ENCODE peak calls at places on chromosome 22, in five cellular contexts. T is GM23338, S is fibroblast of lung, W is left lung, E is psoas muscle. J is an unnamed sample. For H3K36me3, the result is how much of the 10 kb centered on the place peaks cover.

GRCh38 chr22:39292561-39293074 is 26.8 kb downstream of the RPL3 start:
- DNase-seq in T (peak), S (peak), W (peak), E (peak), J (peak)

GRCh38 chr22:48808038-48808960 is 1019.4 kb downstream of the BRD1 start:
- DNase-seq in T (no peak), S (no peak), W (no peak), E (no peak), J (no peak)

GRCh38 chr22:27238935-27239510 is 562.5 kb downstream of the MN1 start:
- DNase-seq in T (no peak), S (peak), W (peak), E (peak), J (peak)

GRCh38 chr22:29305836-29306174 is 645 bp upstream of the GAS2L1 start:
- DNase-seq in T (no peak), S (no peak), W (no peak), E (no peak), J (no peak)

GRCh38 chr22:44464000-44464399 is 34.0 kb downstream of the RTL6 start:
- DNase-seq in T (no peak), S (peak), W (no peak), E (no peak), J (no peak)

GRCh38 chr22:35930933-35931332 is 97.7 kb downstream of the RBFOX2 start:
- DNase-seq in T (peak), S (peak), W (no peak), E (no peak), J (no peak)

GRCh38 chr22:17896552-17896951 is 122.3 kb upstream of the BID start:
- DNase-seq in T (peak), S (no peak), W (no peak), E (peak), J (no peak)

GRCh38 chr22:32957093-32957835 is 100.9 kb downstream of the SYN3 start:
- DNase-seq in T (no peak), S (no peak), W (no peak), E (no peak), J (no peak)

GRCh38 chr22:26672060-26672471 is 14.7 kb downstream of the MIAT start:
- DNase-seq in T (no peak), S (no peak), W (no peak), E (no peak), J (no peak)

GRCh38 chr22:46256358-46256958 is 6.4 kb upstream of the CDPF1 start:
- DNase-seq in T (no peak), S (no peak), W (no peak), E (no peak), J (no peak)

GRCh38 chr22:37330200-37331033 is 48.1 kb downstream of the CYTH4 start:
- DNase-seq in T (peak), S (peak), W (peak), E (no peak), J (no peak)

GRCh38 chr22:26464312-26464711 is 19.3 kb downstream of the HPS4 start:
- DNase-seq in T (no peak), S (no peak), W (no peak), E (peak), J (peak)

GRCh38 chr22:18032455-18033101 is 8.2 kb upstream of the MICAL3 start:
- DNase-seq in T (no peak), S (peak), W (no peak), E (no peak), J (no peak)

GRCh38 chr22:43923191-43923590 is 414 bp upstream of the PNPLA3 start:
- DNase-seq in T (no peak), S (peak), W (no peak), E (no peak), J (no peak)

GRCh38 chr22:50490531-50491308 is 4.1 kb downstream of the MIOX start:
- DNase-seq in T (no peak), S (no peak), W (no peak), E (no peak), J (no peak)

GRCh38 chr22:48245119-48245485 is 1482.7 kb downstream of the TBC1D22A start:
- DNase-seq in T (no peak), S (no peak), W (no peak), E (no peak), J (no peak)

GRCh38 chr22:48748113-48748859 is 1079.4 kb downstream of the BRD1 start:
- DNase-seq in T (no peak), S (no peak), W (peak), E (no peak), J (no peak)

GRCh38 chr22:29266564-29267461 is 968 bp downstream of the RHBDD3 start:
- DNase-seq in T (peak), S (peak), W (no peak), E (no peak), J (no peak)

GRCh38 chr22:29706991-29707390 is 12.8 kb upstream of the CABP7 start:
- DNase-seq in T (no peak), S (no peak), W (no peak), E (no peak), J (no peak)

GRCh38 chr22:29871684-29872083 is 11.3 kb upstream of the MTMR3 start:
- DNase-seq in T (peak), S (peak), W (no peak), E (peak), J (no peak)

GRCh38 chr22:32281092-32281491 is 25.9 kb upstream of the SLC5A4 start:
- DNase-seq in T (no peak), S (peak), W (no peak), E (no peak), J (no peak)

GRCh38 chr22:49687786-49688515 is 139.7 kb downstream of the BRD1 start:
- DNase-seq in T (no peak), S (no peak), W (no peak), E (no peak), J (no peak)

GRCh38 chr22:50171319-50171964 is 911 bp downstream of the PANX2 start:
- DNase-seq in T (peak), S (no peak), W (peak), E (no peak), J (no peak)

GRCh38 chr22:17307566-17307965 is 61.7 kb upstream of the CECR2 start:
- DNase-seq in T (peak), S (no peak), W (no peak), E (no peak), J (no peak)

GRCh38 chr22:33288078-33288477 is 229.9 kb upstream of the SYN3 start:
- DNase-seq in T (no peak), S (no peak), W (no peak), E (no peak), J (no peak)

GRCh38 chr22:28207281-28208030 is 288.4 kb upstream of the PITPNB start:
- DNase-seq in T (no peak), S (peak), W (no peak), E (no peak), J (peak)

GRCh38 chr22:50178471-50178864 is 7.2 kb upstream of the TRABD start:
- DNase-seq in T (peak), S (no peak), W (no peak), E (peak), J (no peak)

GRCh38 chr22:30920407-30920806 is 48.2 kb downstream of the MORC2 start:
- DNase-seq in T (peak), S (peak), W (peak), E (peak), J (no peak)

GRCh38 chr22:44338183-44338812 is 25.5 kb upstream of the SHISAL1 start:
- DNase-seq in T (no peak), S (no peak), W (no peak), E (no peak), J (no peak)

GRCh38 chr22:38249301-38249700 is 23.5 kb downstream of the TMEM184B start:
- DNase-seq in T (no peak), S (no peak), W (no peak), E (no peak), J (no peak)

GRCh38 chr22:50548913-50549790 is 3.5 kb downstream of the KLHDC7B start:
- DNase-seq in T (no peak), S (no peak), W (no peak), E (peak), J (no peak)

DNA sequence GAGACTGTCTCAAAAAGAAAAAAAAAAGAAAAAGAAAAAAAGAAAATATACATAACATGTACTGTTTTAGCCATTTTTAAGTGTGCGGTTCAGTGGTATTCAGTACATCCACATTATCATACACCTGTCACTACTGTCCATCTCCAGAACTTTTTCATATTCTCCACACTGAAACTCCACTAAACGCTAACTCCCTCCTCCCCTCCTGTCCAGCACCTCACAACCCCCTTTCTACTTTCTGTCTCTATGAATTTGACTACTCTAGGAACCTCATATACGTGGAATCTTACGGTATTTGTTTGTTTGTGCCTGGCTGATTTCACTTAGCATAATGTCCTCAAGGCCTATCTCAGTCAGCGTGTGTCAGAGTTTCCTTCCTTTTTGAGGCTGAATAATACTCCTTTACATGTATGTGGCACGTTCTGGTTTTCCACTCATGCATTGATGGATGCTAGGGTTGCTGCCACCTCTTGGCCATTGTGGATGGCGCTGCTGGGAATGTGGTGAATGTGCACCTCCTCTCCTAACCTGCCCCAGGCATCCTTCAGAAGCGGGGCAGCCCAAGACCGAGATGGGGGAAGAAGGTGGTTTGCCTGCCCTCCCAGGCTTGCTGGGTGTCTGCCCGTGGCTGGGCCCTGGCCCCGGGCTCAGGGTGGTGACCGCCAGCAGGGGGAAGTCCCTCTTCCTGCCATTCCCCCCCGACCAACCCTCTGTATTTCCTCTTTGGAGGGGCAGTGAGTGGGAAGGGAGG is 60.5 kb downstream of the BCR start:
- DNase-seq in T (peak), S (no peak), W (no peak), E (peak), J (no peak)
- TF ChIP-seq CTCF in T (peak), S (peak), W (no peak), E (peak), J (peak)

GRCh38 chr22:21714059-21714770 is 21.4 kb downstream of the YPEL1 start:
- DNase-seq in T (no peak), S (no peak), W (no peak), E (peak), J (no peak)

GRCh38 chr22:21713428-21714058 is 22.1 kb downstream of the YPEL1 start:
- DNase-seq in T (no peak), S (no peak), W (no peak), E (no peak), J (no peak)

GRCh38 chr22:21714784-21715183 is 20.8 kb downstream of the YPEL1 start:
- DNase-seq in T (no peak), S (no peak), W (no peak), E (no peak), J (no peak)

GRCh38 chr22:21718492-21718891 is 17.1 kb downstream of the YPEL1 start:
- DNase-seq in T (no peak), S (peak), W (no peak), E (no peak), J (no peak)

GRCh38 chr22:21719024-21719423 is 16.6 kb downstream of the YPEL1 start:
- DNase-seq in T (no peak), S (no peak), W (no peak), E (no peak), J (no peak)
- H3K4me3 ChIP-seq in T (no peak), S (no peak), W (no peak), E (no peak), J (no peak)

GRCh38 chr22:24105661-24106060 is 75.6 kb upstream of the SUSD2 start:
- DNase-seq in T (no peak), S (no peak), W (no peak), E (no peak), J (no peak)
- H3K36me3 ChIP-seq in T (under half), S (under half), W (under half), E (under half), J (under half)

DNA sequence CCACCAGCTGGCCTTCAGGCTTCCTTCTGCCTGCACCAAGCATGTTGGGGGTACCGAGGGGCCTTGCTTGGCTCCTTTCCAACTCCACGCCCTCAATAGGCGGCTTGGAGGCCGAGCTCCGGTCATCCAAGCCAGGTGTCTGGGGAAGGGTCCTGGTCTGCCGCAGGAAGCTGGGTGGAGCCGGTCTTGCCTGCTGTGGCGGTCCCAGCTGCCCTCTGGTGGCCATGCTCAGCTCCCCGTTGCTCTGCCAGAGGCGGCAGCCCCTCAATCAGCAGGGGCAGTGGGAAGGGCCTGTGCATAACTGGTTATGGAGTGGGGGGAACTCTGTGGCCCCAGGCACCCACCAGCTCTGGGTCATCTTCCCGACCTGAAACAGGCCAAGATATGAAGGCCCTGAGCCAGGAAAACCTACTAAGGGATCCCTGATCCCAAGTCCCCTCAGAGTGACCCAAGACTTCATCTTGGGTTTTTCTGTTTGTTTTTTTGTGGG is 3.2 kb downstream of the ARVCF start:
- DNase-seq in T (peak), S (peak), W (peak), E (peak), J (no peak)
- TF ChIP-seq CTCF in T (peak), S (peak), W (peak), E (peak), J (peak)

J was measured in BJ.